ENCODE peak calls at places on chromosomes 4 and X, in ten cellular contexts. V is tibial artery; P is heart right ventricle; N is CD4-positive, alpha-beta T cell; B is H9; S is uterus; U is DND-41; Z is effector memory CD4-positive, alpha-beta T cell; W is GM23248; G is ovary. T is an unnamed sample.

GRCh38 chrX:11151799-11152591 is 40.9 kb downstream of the HCCS start:
- DNase-seq in V (no peak), P (no peak), N (no peak), B (no peak), S (no peak), U (no peak), Z (no peak), W (no peak), G (no peak), T (no peak)

GRCh38 chrX:119539872-119540271 is 25.3 kb downstream of the STEEP1 start:
- DNase-seq in V (no peak), P (no peak), N (no peak), B (no peak), S (no peak), U (no peak), Z (no peak), W (no peak), G (no peak), T (no peak)

GRCh38 chrX:127037179-127037578 is 217.7 kb downstream of the PRR32 start:
- DNase-seq in V (no peak), P (no peak), N (no peak), B (no peak), S (no peak), U (no peak), Z (no peak), W (no peak), G (no peak), T (no peak)

GRCh38 chrX:129759576-129760061 is 20.1 kb upstream of the SASH3 start:
- DNase-seq in V (peak; percentile 39), P (peak; percentile 30), N (peak; percentile 47), B (no peak), S (no peak), U (peak; percentile 74), Z (peak; percentile 28), W (peak; percentile 53), G (no peak), T (no peak)

GRCh38 chr4:56704074-56704473 is 23.0 kb upstream of the HOPX start:
- DNase-seq in V (peak; percentile 24), P (no peak), N (no peak), B (no peak), S (no peak), U (no peak), Z (no peak), W (peak; percentile 55), G (no peak), T (no peak)

GRCh38 chr4:146342600-146343192 is 128.4 kb downstream of the REELD1 start:
- DNase-seq in V (no peak), P (no peak), N (no peak), B (no peak), S (peak; percentile 15), U (peak; percentile 19), Z (peak; percentile 2), W (peak; percentile 56), G (no peak), T (peak; percentile 9)

GRCh38 chr4:6111354-6111930 is 88.9 kb downstream of the JAKMIP1 start:
- DNase-seq in V (no peak), P (no peak), N (no peak), B (no peak), S (no peak), U (no peak), Z (no peak), W (no peak), G (no peak), T (no peak)

GRCh38 chr4:137631605-137632004 is 99.3 kb upstream of the PCDH18 start:
- DNase-seq in V (no peak), P (no peak), N (no peak), B (no peak), S (no peak), U (no peak), Z (no peak), W (no peak), G (no peak), T (no peak)

GRCh38 chr4:125891597-125892258 is 577.0 kb downstream of the FAT4 start:
- DNase-seq in V (no peak), P (no peak), N (no peak), B (no peak), S (no peak), U (no peak), Z (no peak), W (peak; percentile 88), G (no peak), T (no peak)

GRCh38 chr4:73417973-73418372 is 13.9 kb downstream of the ALB start:
- DNase-seq in V (no peak), P (no peak), N (no peak), B (no peak), S (no peak), U (peak; percentile 6), Z (no peak), W (peak; percentile 14), G (no peak), T (no peak)

GRCh38 chrX:22314692-22315091 is 42.0 kb downstream of the CBLL2 start:
- DNase-seq in V (no peak), P (no peak), N (no peak), B (peak; percentile 65), S (peak; percentile 17), U (no peak), Z (no peak), W (no peak), G (no peak), T (no peak)

DNA sequence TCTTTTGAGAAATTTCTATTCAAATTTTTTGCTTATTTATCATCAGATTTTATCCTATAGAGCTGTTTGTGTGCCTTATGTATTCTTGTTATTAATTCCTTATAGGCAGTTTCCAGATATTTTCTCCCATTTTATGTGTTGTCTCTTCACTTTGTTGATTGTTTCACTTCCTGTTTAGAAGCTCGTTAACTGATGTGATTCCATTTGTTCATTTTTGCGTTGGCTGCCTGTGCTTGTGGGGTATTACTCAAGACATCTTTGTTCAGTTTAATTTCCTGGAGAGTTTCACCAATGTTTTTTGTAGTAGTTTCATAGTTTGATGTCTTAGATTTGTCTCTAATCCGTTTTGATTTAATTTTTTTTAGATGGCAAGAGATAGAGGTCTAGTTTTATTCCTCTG is 14.6 kb downstream of the ZNF718 start:
- DNase-seq in V (no peak), P (no peak), N (no peak), B (no peak), S (no peak), U (no peak), Z (no peak), W (no peak), G (no peak), T (no peak)
- H3K9me3 ChIP-seq in V (peaks cover 85% of the 10 kb centered on the region), P (peaks cover 100% of the 10 kb centered on the region), N (peaks cover 96% of the 10 kb centered on the region), B (no peaks in the 10 kb centered on the region), S (peaks cover 12% of the 10 kb centered on the region), U (peaks cover 74% of the 10 kb centered on the region), Z (peaks cover 53% of the 10 kb centered on the region), W (peaks cover under 1% of the 10 kb centered on the region), G (no peaks in the 10 kb centered on the region), T (peaks cover 27% of the 10 kb centered on the region)

DNA sequence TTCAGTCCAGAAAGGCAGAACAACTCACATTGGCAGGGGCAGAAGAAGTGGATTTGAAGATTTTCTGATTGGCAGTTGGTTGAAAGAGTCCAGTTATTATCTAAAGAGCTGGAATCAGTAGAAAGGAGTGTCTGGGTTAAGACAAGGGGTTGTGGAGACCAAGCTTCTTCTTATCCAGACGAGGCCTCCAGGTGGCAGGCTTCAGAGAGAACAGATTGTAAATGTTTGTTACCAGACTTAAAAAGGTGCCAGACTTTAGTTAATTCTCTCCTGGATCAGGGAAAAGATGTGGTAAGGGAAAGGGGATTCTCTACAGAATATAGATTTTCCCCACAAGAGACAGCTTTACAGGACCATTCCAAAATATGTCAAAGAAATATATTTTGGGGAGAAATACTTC is 36.7 kb upstream of the TLR3 start:
- DNase-seq in V (no peak), P (no peak), N (no peak), B (no peak), S (no peak), U (no peak), Z (no peak), W (peak; percentile 21), G (no peak), T (no peak)
- H3K9me3 ChIP-seq in V (no peaks in the 10 kb centered on the region), P (peaks cover 15% of the 10 kb centered on the region), N (no peaks in the 10 kb centered on the region), B (peaks cover 27% of the 10 kb centered on the region), S (no peaks in the 10 kb centered on the region), U (peaks cover 7% of the 10 kb centered on the region), Z (no peaks in the 10 kb centered on the region), W (no peaks in the 10 kb centered on the region), G (no peaks in the 10 kb centered on the region), T (no peaks in the 10 kb centered on the region)

DNA sequence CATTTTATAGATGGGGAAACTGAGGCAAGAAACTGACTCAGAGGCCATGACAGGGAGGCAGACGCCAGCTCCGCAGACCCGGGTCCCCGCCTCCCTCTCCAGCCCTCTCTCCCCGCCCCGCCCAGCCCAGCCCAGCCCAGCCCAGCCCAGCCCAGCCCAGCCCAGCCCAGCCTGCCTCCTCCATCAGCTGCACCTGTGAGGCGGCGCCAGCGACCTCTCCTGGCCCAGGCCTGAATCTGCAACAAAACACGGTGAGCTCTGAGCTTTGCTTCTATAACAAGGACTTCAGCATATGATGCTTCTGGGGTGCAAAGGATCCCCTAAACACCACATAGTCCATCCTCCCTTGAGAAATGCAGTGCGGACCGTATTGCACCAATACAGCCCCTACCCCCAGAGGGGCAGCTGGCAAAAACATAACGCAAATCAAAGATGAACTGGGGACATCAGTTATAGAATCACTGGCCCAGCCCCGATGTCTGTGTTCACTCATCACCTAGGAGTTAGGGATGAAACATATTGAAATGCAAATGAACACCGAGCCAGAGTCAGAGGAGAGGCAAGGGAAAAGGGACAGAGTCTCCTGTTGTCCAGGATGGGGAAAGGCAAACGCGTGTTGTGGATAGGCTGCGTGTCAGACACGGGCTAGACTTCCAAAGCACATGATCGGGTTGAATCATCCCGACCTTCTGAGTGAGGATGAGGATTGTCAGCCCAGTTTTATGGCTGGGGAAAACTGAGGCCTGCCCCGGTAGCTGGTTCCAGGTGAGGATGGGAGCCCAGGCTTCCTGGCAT is 216.1 kb upstream of the PSAPL1 start:
- DNase-seq in V (peak; percentile 56), P (no peak), N (no peak), B (peak; percentile 85), S (no peak), U (no peak), Z (no peak), W (peak; percentile 14), G (peak; percentile 43), T (no peak)
- H3K9me3 ChIP-seq in V (no peaks in the 10 kb centered on the region), P (no peaks in the 10 kb centered on the region), N (no peaks in the 10 kb centered on the region), B (no peaks in the 10 kb centered on the region), S (no peaks in the 10 kb centered on the region), U (no peaks in the 10 kb centered on the region), Z (no peaks in the 10 kb centered on the region), W (no peaks in the 10 kb centered on the region), G (no peaks in the 10 kb centered on the region), T (no peaks in the 10 kb centered on the region)

GRCh38 chr4:176995-177394 is 52.7 kb downstream of the ZNF718 start:
- DNase-seq in V (no peak), P (no peak), N (no peak), B (no peak), S (no peak), U (no peak), Z (no peak), W (no peak), G (no peak), T (no peak)

GRCh38 chr4:175986-176385 is 51.7 kb downstream of the ZNF718 start:
- DNase-seq in V (no peak), P (no peak), N (no peak), B (no peak), S (no peak), U (no peak), Z (no peak), W (no peak), G (no peak), T (no peak)

DNA sequence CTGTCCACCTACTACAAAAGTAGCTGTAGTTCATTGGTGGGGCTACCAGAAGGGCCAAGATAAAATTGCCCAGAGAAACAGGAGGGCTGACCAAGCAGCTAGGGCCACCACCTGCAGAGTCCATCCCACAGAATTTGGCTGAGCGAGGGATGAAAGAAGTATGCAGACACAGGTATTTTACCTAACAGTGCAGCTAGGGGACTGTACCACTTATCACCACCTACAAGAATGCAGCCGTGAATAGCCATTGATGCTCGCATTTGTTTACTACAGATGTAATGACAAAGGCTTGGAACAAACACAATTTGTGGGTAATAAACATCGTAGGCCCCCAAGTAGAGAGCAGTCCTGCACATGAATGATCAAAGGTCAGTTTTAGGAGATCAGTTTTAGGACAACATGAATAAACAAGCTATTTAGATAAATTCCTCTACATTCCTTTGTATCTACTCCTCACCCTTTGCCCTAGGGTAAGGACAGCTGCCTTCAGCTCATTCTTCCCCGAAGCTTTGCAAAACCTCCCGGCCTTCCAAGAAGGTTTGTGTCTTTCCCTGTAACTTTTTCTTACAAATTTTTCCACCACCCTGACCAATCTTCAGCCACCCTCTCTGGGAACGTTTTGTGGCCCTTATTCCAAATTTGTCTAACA is 49.5 kb downstream of the ZNF718 start:
- DNase-seq in V (no peak), P (no peak), N (no peak), B (no peak), S (no peak), U (no peak), Z (no peak), W (no peak), G (no peak), T (no peak)
- H3K9me3 ChIP-seq in V (peaks cover 99% of the 10 kb centered on the region), P (peaks cover 100% of the 10 kb centered on the region), N (peaks cover 83% of the 10 kb centered on the region), B (peaks cover 28% of the 10 kb centered on the region), S (peaks cover 49% of the 10 kb centered on the region), U (peaks cover 55% of the 10 kb centered on the region), Z (peaks cover 62% of the 10 kb centered on the region), W (peaks cover 5% of the 10 kb centered on the region), G (no peaks in the 10 kb centered on the region), T (peaks cover 43% of the 10 kb centered on the region)